ENCODE peak calls at places on chromosomes 3 and 15, in nine cellular contexts. G, V, U, P, T, X, K, I and J are unnamed samples.

GRCh38 chr3:156455839-156456238 is 99.1 kb downstream of the SSR3 start:
- DNase-seq in G (no peak), V (no peak), U (no peak), P (no peak), T (no peak), X (no peak), K (peak; percentile 69), I (no peak), J (no peak)

GRCh38 chr3:10524270-10524669 is 18.9 kb upstream of the ATP2B2 start:
- DNase-seq in G (no peak), V (no peak), U (no peak), P (no peak), T (no peak), X (no peak), K (no peak), I (no peak), J (no peak)

GRCh38 chr3:156181509-156181908 is 61.1 kb downstream of the KCNAB1 start:
- DNase-seq in G (no peak), V (no peak), U (peak; percentile 72), P (no peak), T (no peak), X (no peak), K (no peak), I (no peak), J (no peak)

GRCh38 chr3:103126111-103126510 is 691.3 kb downstream of the ZPLD1 start:
- DNase-seq in G (no peak), V (no peak), U (no peak), P (no peak), T (no peak), X (no peak), K (no peak), I (no peak), J (no peak)

GRCh38 chr3:193552911-193553310 is 1.8 kb downstream of the ATP13A4 start:
- DNase-seq in G (no peak), V (no peak), U (no peak), P (no peak), T (no peak), X (no peak), K (no peak), I (no peak), J (no peak)

GRCh38 chr3:141237701-141238521 is 6.3 kb downstream of the PXYLP1 start:
- DNase-seq in G (no peak), V (no peak), U (no peak), P (no peak), T (peak; percentile 81), X (peak; percentile 84), K (no peak), I (no peak), J (no peak)

GRCh38 chr15:63473999-63474809 is 30.2 kb upstream of the USP3 start:
- DNase-seq in G (peak; percentile 74), V (no peak), U (peak; percentile 90), P (peak; percentile 53), T (no peak), X (no peak), K (peak; percentile 55), I (no peak), J (peak; percentile 52)

GRCh38 chr3:11778248-11778647 is 68.4 kb downstream of the TAMM41 start:
- DNase-seq in G (no peak), V (no peak), U (no peak), P (no peak), T (no peak), X (no peak), K (no peak), I (no peak), J (no peak)

GRCh38 chr15:70238917-70239316 is 141.2 kb upstream of the TLE3 start:
- DNase-seq in G (no peak), V (no peak), U (no peak), P (no peak), T (no peak), X (no peak), K (no peak), I (no peak), J (no peak)

GRCh38 chr3:128573160-128573559 is 77.5 kb downstream of the RPN1 start:
- DNase-seq in G (no peak), V (no peak), U (no peak), P (no peak), T (no peak), X (no peak), K (no peak), I (no peak), J (no peak)

GRCh38 chr3:129260606-129261005 is 11.2 kb downstream of the COPG1 start:
- DNase-seq in G (no peak), V (no peak), U (no peak), P (no peak), T (no peak), X (no peak), K (no peak), I (no peak), J (no peak)

GRCh38 chr3:12288466-12289129 is at the start of gene PPARG:
- DNase-seq in G (peak; percentile 76), V (no peak), U (no peak), P (no peak), T (peak; percentile 62), X (no peak), K (peak; percentile 30), I (no peak), J (no peak)